ENCODE peak calls at places on chromosomes 5 and 9, in seven cellular contexts. One of them, this sample, is unnamed.

GRCh38 chr9:126148994-126149393 is 177.6 kb upstream of the MVB12B start:
- DNase-seq in stimulated activated naive B cell treated with anti-CD40 and anti-IgM and Interleukin-4, amounts not matched to agents 10 μg/mL and 1 μg/mL and 100 μg/mL, for 72 hours: no peak
- DNase-seq in dermis blood vessel endothelial cell: no peak
- DNase-seq in adipocyte: no peak
- DNase-seq in activated T-helper 1 cell treated with Interleukin-2 at 50 U/mL for 16 hours: no peak
- DNase-seq in C1 segment of cervical spinal cord: no peak
- DNase-seq in cardiac fibroblast: no peak
- DNase-seq in this sample: no peak

GRCh38 chr9:128818839-128819715 is 777 bp downstream of the ENDOG start:
- DNase-seq in stimulated activated naive B cell treated with anti-CD40 and anti-IgM and Interleukin-4, amounts not matched to agents 10 μg/mL and 1 μg/mL and 100 μg/mL, for 72 hours: peak; percentile 39
- DNase-seq in dermis blood vessel endothelial cell: peak; percentile 35
- DNase-seq in adipocyte: peak; percentile 42
- DNase-seq in activated T-helper 1 cell treated with Interleukin-2 at 50 U/mL for 16 hours: peak; percentile 41
- DNase-seq in C1 segment of cervical spinal cord: no peak
- DNase-seq in cardiac fibroblast: no peak
- DNase-seq in this sample: peak; percentile 53

GRCh38 chr5:39117401-39117800 is 43.2 kb upstream of the RICTOR start:
- DNase-seq in stimulated activated naive B cell treated with anti-CD40 and anti-IgM and Interleukin-4, amounts not matched to agents 10 μg/mL and 1 μg/mL and 100 μg/mL, for 72 hours: no peak
- DNase-seq in dermis blood vessel endothelial cell: peak; percentile 87
- DNase-seq in adipocyte: no peak
- DNase-seq in activated T-helper 1 cell treated with Interleukin-2 at 50 U/mL for 16 hours: no peak
- DNase-seq in C1 segment of cervical spinal cord: no peak
- DNase-seq in cardiac fibroblast: peak; percentile 56
- DNase-seq in this sample: no peak

GRCh38 chr5:45417285-45417996 is 278.7 kb downstream of the HCN1 start:
- DNase-seq in stimulated activated naive B cell treated with anti-CD40 and anti-IgM and Interleukin-4, amounts not matched to agents 10 μg/mL and 1 μg/mL and 100 μg/mL, for 72 hours: no peak
- DNase-seq in dermis blood vessel endothelial cell: no peak
- DNase-seq in adipocyte: no peak
- DNase-seq in activated T-helper 1 cell treated with Interleukin-2 at 50 U/mL for 16 hours: no peak
- DNase-seq in C1 segment of cervical spinal cord: no peak
- DNase-seq in cardiac fibroblast: no peak
- DNase-seq in this sample: no peak

GRCh38 chr5:61409568-61409967 is 77.5 kb downstream of the ZSWIM6 start:
- DNase-seq in stimulated activated naive B cell treated with anti-CD40 and anti-IgM and Interleukin-4, amounts not matched to agents 10 μg/mL and 1 μg/mL and 100 μg/mL, for 72 hours: no peak
- DNase-seq in dermis blood vessel endothelial cell: peak; percentile 78
- DNase-seq in adipocyte: peak; percentile 78
- DNase-seq in activated T-helper 1 cell treated with Interleukin-2 at 50 U/mL for 16 hours: no peak
- DNase-seq in C1 segment of cervical spinal cord: no peak
- DNase-seq in cardiac fibroblast: peak; percentile 94
- DNase-seq in this sample: no peak

GRCh38 chr5:150364004-150364403 is 6.5 kb downstream of the TCOF1 start:
- DNase-seq in stimulated activated naive B cell treated with anti-CD40 and anti-IgM and Interleukin-4, amounts not matched to agents 10 μg/mL and 1 μg/mL and 100 μg/mL, for 72 hours: no peak
- DNase-seq in dermis blood vessel endothelial cell: no peak
- DNase-seq in adipocyte: no peak
- DNase-seq in activated T-helper 1 cell treated with Interleukin-2 at 50 U/mL for 16 hours: no peak
- DNase-seq in C1 segment of cervical spinal cord: no peak
- DNase-seq in cardiac fibroblast: no peak
- DNase-seq in this sample: no peak

GRCh38 chr9:69556707-69557106 is 115.5 kb downstream of the APBA1 start:
- DNase-seq in stimulated activated naive B cell treated with anti-CD40 and anti-IgM and Interleukin-4, amounts not matched to agents 10 μg/mL and 1 μg/mL and 100 μg/mL, for 72 hours: no peak
- DNase-seq in dermis blood vessel endothelial cell: no peak
- DNase-seq in adipocyte: no peak
- DNase-seq in activated T-helper 1 cell treated with Interleukin-2 at 50 U/mL for 16 hours: no peak
- DNase-seq in C1 segment of cervical spinal cord: no peak
- DNase-seq in cardiac fibroblast: no peak
- DNase-seq in this sample: no peak

GRCh38 chr9:26723486-26723885 is 169.1 kb downstream of the CAAP1 start:
- DNase-seq in stimulated activated naive B cell treated with anti-CD40 and anti-IgM and Interleukin-4, amounts not matched to agents 10 μg/mL and 1 μg/mL and 100 μg/mL, for 72 hours: no peak
- DNase-seq in dermis blood vessel endothelial cell: peak; percentile 53
- DNase-seq in adipocyte: peak; percentile 7
- DNase-seq in activated T-helper 1 cell treated with Interleukin-2 at 50 U/mL for 16 hours: no peak
- DNase-seq in C1 segment of cervical spinal cord: no peak
- DNase-seq in cardiac fibroblast: peak; percentile 36
- DNase-seq in this sample: no peak

GRCh38 chr5:17732351-17732923 is 98.2 kb downstream of the TAF11L14 start:
- DNase-seq in stimulated activated naive B cell treated with anti-CD40 and anti-IgM and Interleukin-4, amounts not matched to agents 10 μg/mL and 1 μg/mL and 100 μg/mL, for 72 hours: no peak
- DNase-seq in dermis blood vessel endothelial cell: no peak
- DNase-seq in adipocyte: peak; percentile 25
- DNase-seq in activated T-helper 1 cell treated with Interleukin-2 at 50 U/mL for 16 hours: no peak
- DNase-seq in C1 segment of cervical spinal cord: no peak
- DNase-seq in cardiac fibroblast: no peak
- DNase-seq in this sample: no peak

GRCh38 chr5:42811591-42812392 is at the start of gene SELENOP:
- DNase-seq in stimulated activated naive B cell treated with anti-CD40 and anti-IgM and Interleukin-4, amounts not matched to agents 10 μg/mL and 1 μg/mL and 100 μg/mL, for 72 hours: no peak
- DNase-seq in dermis blood vessel endothelial cell: no peak
- DNase-seq in adipocyte: no peak
- DNase-seq in activated T-helper 1 cell treated with Interleukin-2 at 50 U/mL for 16 hours: no peak
- DNase-seq in C1 segment of cervical spinal cord: peak; percentile 52
- DNase-seq in cardiac fibroblast: peak; percentile 12
- DNase-seq in this sample: no peak

GRCh38 chr5:12023614-12024241 is 119.5 kb upstream of the CTNND2 start:
- DNase-seq in stimulated activated naive B cell treated with anti-CD40 and anti-IgM and Interleukin-4, amounts not matched to agents 10 μg/mL and 1 μg/mL and 100 μg/mL, for 72 hours: no peak
- DNase-seq in dermis blood vessel endothelial cell: peak; percentile 62
- DNase-seq in adipocyte: peak; percentile 59
- DNase-seq in activated T-helper 1 cell treated with Interleukin-2 at 50 U/mL for 16 hours: no peak
- DNase-seq in C1 segment of cervical spinal cord: no peak
- DNase-seq in cardiac fibroblast: peak; percentile 63
- DNase-seq in this sample: no peak

GRCh38 chr9:2723666-2724065 is 6.4 kb downstream of the KCNV2 start:
- DNase-seq in stimulated activated naive B cell treated with anti-CD40 and anti-IgM and Interleukin-4, amounts not matched to agents 10 μg/mL and 1 μg/mL and 100 μg/mL, for 72 hours: no peak
- DNase-seq in dermis blood vessel endothelial cell: no peak
- DNase-seq in adipocyte: no peak
- DNase-seq in activated T-helper 1 cell treated with Interleukin-2 at 50 U/mL for 16 hours: no peak
- DNase-seq in C1 segment of cervical spinal cord: no peak
- DNase-seq in cardiac fibroblast: no peak
- DNase-seq in this sample: no peak

GRCh38 chr5:155629597-155629996 is 616.0 kb downstream of the KIF4B start:
- DNase-seq in stimulated activated naive B cell treated with anti-CD40 and anti-IgM and Interleukin-4, amounts not matched to agents 10 μg/mL and 1 μg/mL and 100 μg/mL, for 72 hours: no peak
- DNase-seq in dermis blood vessel endothelial cell: no peak
- DNase-seq in adipocyte: no peak
- DNase-seq in activated T-helper 1 cell treated with Interleukin-2 at 50 U/mL for 16 hours: no peak
- DNase-seq in C1 segment of cervical spinal cord: no peak
- DNase-seq in cardiac fibroblast: no peak
- DNase-seq in this sample: no peak

GRCh38 chr9:88303785-88304495 is 84.3 kb upstream of the SPIN1 start:
- DNase-seq in stimulated activated naive B cell treated with anti-CD40 and anti-IgM and Interleukin-4, amounts not matched to agents 10 μg/mL and 1 μg/mL and 100 μg/mL, for 72 hours: peak; percentile 71
- DNase-seq in dermis blood vessel endothelial cell: no peak
- DNase-seq in adipocyte: peak; percentile 36
- DNase-seq in activated T-helper 1 cell treated with Interleukin-2 at 50 U/mL for 16 hours: no peak
- DNase-seq in C1 segment of cervical spinal cord: no peak
- DNase-seq in cardiac fibroblast: peak; percentile 34
- DNase-seq in this sample: no peak

GRCh38 chr9:83630938-83631457 is 8.1 kb downstream of the IDNK start:
- DNase-seq in stimulated activated naive B cell treated with anti-CD40 and anti-IgM and Interleukin-4, amounts not matched to agents 10 μg/mL and 1 μg/mL and 100 μg/mL, for 72 hours: no peak
- DNase-seq in dermis blood vessel endothelial cell: no peak
- DNase-seq in adipocyte: no peak
- DNase-seq in activated T-helper 1 cell treated with Interleukin-2 at 50 U/mL for 16 hours: no peak
- DNase-seq in C1 segment of cervical spinal cord: no peak
- DNase-seq in cardiac fibroblast: no peak
- DNase-seq in this sample: no peak

GRCh38 chr5:71922584-71923106 is 184.6 kb upstream of the MAP1B start:
- DNase-seq in stimulated activated naive B cell treated with anti-CD40 and anti-IgM and Interleukin-4, amounts not matched to agents 10 μg/mL and 1 μg/mL and 100 μg/mL, for 72 hours: no peak
- DNase-seq in dermis blood vessel endothelial cell: peak; percentile 90
- DNase-seq in adipocyte: peak; percentile 46
- DNase-seq in activated T-helper 1 cell treated with Interleukin-2 at 50 U/mL for 16 hours: no peak
- DNase-seq in C1 segment of cervical spinal cord: no peak
- DNase-seq in cardiac fibroblast: peak; percentile 92
- DNase-seq in this sample: no peak

GRCh38 chr5:76838481-76839261 is 11.1 kb upstream of the S100Z start:
- DNase-seq in stimulated activated naive B cell treated with anti-CD40 and anti-IgM and Interleukin-4, amounts not matched to agents 10 μg/mL and 1 μg/mL and 100 μg/mL, for 72 hours: no peak
- DNase-seq in dermis blood vessel endothelial cell: peak; percentile 35
- DNase-seq in adipocyte: peak; percentile 41
- DNase-seq in activated T-helper 1 cell treated with Interleukin-2 at 50 U/mL for 16 hours: no peak
- DNase-seq in C1 segment of cervical spinal cord: no peak
- DNase-seq in cardiac fibroblast: peak; percentile 67
- DNase-seq in this sample: no peak

GRCh38 chr9:131605770-131606590 is 60.7 kb downstream of the PRRT1B start:
- DNase-seq in stimulated activated naive B cell treated with anti-CD40 and anti-IgM and Interleukin-4, amounts not matched to agents 10 μg/mL and 1 μg/mL and 100 μg/mL, for 72 hours: no peak
- DNase-seq in dermis blood vessel endothelial cell: no peak
- DNase-seq in adipocyte: no peak
- DNase-seq in activated T-helper 1 cell treated with Interleukin-2 at 50 U/mL for 16 hours: no peak
- DNase-seq in C1 segment of cervical spinal cord: no peak
- DNase-seq in cardiac fibroblast: no peak
- DNase-seq in this sample: no peak

GRCh38 chr5:67166460-67166871 is 30.1 kb downstream of the CD180 start:
- DNase-seq in stimulated activated naive B cell treated with anti-CD40 and anti-IgM and Interleukin-4, amounts not matched to agents 10 μg/mL and 1 μg/mL and 100 μg/mL, for 72 hours: peak; percentile 61
- DNase-seq in dermis blood vessel endothelial cell: no peak
- DNase-seq in adipocyte: no peak
- DNase-seq in activated T-helper 1 cell treated with Interleukin-2 at 50 U/mL for 16 hours: peak; percentile 60
- DNase-seq in C1 segment of cervical spinal cord: peak; percentile 64
- DNase-seq in cardiac fibroblast: no peak
- DNase-seq in this sample: peak; percentile 70

GRCh38 chr9:16271967-16272366 is 598.5 kb downstream of the BNC2 start:
- DNase-seq in stimulated activated naive B cell treated with anti-CD40 and anti-IgM and Interleukin-4, amounts not matched to agents 10 μg/mL and 1 μg/mL and 100 μg/mL, for 72 hours: no peak
- DNase-seq in dermis blood vessel endothelial cell: no peak
- DNase-seq in adipocyte: no peak
- DNase-seq in activated T-helper 1 cell treated with Interleukin-2 at 50 U/mL for 16 hours: no peak
- DNase-seq in C1 segment of cervical spinal cord: no peak
- DNase-seq in cardiac fibroblast: no peak
- DNase-seq in this sample: no peak

GRCh38 chr5:55220433-55221185 is 6.5 kb downstream of the MCIDAS start:
- DNase-seq in stimulated activated naive B cell treated with anti-CD40 and anti-IgM and Interleukin-4, amounts not matched to agents 10 μg/mL and 1 μg/mL and 100 μg/mL, for 72 hours: no peak
- DNase-seq in dermis blood vessel endothelial cell: peak; percentile 32
- DNase-seq in adipocyte: peak; percentile 21
- DNase-seq in activated T-helper 1 cell treated with Interleukin-2 at 50 U/mL for 16 hours: no peak
- DNase-seq in C1 segment of cervical spinal cord: no peak
- DNase-seq in cardiac fibroblast: no peak
- DNase-seq in this sample: no peak

GRCh38 chr9:4713849-4714248 is 27.2 kb downstream of the AK3 start:
- DNase-seq in stimulated activated naive B cell treated with anti-CD40 and anti-IgM and Interleukin-4, amounts not matched to agents 10 μg/mL and 1 μg/mL and 100 μg/mL, for 72 hours: no peak
- DNase-seq in dermis blood vessel endothelial cell: peak; percentile 10
- DNase-seq in adipocyte: no peak
- DNase-seq in activated T-helper 1 cell treated with Interleukin-2 at 50 U/mL for 16 hours: no peak
- DNase-seq in C1 segment of cervical spinal cord: no peak
- DNase-seq in cardiac fibroblast: no peak
- DNase-seq in this sample: no peak

GRCh38 chr5:88144219-88145040 is 124.2 kb downstream of the TMEM161B start:
- DNase-seq in stimulated activated naive B cell treated with anti-CD40 and anti-IgM and Interleukin-4, amounts not matched to agents 10 μg/mL and 1 μg/mL and 100 μg/mL, for 72 hours: no peak
- DNase-seq in dermis blood vessel endothelial cell: no peak
- DNase-seq in adipocyte: peak; percentile 1
- DNase-seq in activated T-helper 1 cell treated with Interleukin-2 at 50 U/mL for 16 hours: no peak
- DNase-seq in C1 segment of cervical spinal cord: peak; percentile 51
- DNase-seq in cardiac fibroblast: no peak
- DNase-seq in this sample: no peak